ENCODE peak calls at places on chromosomes 5 and 9, in eight cellular contexts. C is posterior cingulate gyrus, V is germinal center, D is activated T-cell treated with anti-CD3 and anti-CD28 coated beads for 1 hour, T is iPS-NIHi11, S is tibial nerve, H is amniotic stem cell, N is substantia nigra. G is an unnamed sample.

GRCh38 chr5:81506900-81507588 is 113.1 kb upstream of the ACOT12 start:
- DNase-seq in C (peak; percentile 43), V (peak; percentile 77), D (peak; percentile 2), T (peak; percentile 69), S (peak; percentile 70), H (peak; percentile 63), N (peak; percentile 37), G (no peak)

GRCh38 chr5:39566891-39567290 is 142.1 kb upstream of the DAB2 start:
- DNase-seq in C (no peak), V (no peak), D (no peak), T (no peak), S (no peak), H (no peak), N (no peak), G (no peak)

GRCh38 chr9:7242126-7242525 is 484.4 kb downstream of the KDM4C start:
- DNase-seq in C (no peak), V (no peak), D (no peak), T (no peak), S (no peak), H (no peak), N (no peak), G (no peak)

GRCh38 chr5:53035868-53036381 is 46.8 kb downstream of the ITGA2 start:
- DNase-seq in C (no peak), V (peak; percentile 18), D (no peak), T (peak; percentile 46), S (no peak), H (no peak), N (no peak), G (no peak)

GRCh38 chr5:107293551-107293950 is 377.2 kb downstream of the EFNA5 start:
- DNase-seq in C (no peak), V (no peak), D (no peak), T (no peak), S (no peak), H (no peak), N (no peak), G (no peak)

GRCh38 chr5:156328766-156329165 is 1.8 kb downstream of the SGCD start:
- DNase-seq in C (no peak), V (no peak), D (no peak), T (no peak), S (no peak), H (no peak), N (no peak), G (no peak)

GRCh38 chr5:178433273-178433775 is 156.9 kb downstream of the COL23A1 start:
- DNase-seq in C (no peak), V (no peak), D (no peak), T (no peak), S (no peak), H (no peak), N (no peak), G (no peak)

GRCh38 chr9:84513981-84514380 is 155.5 kb upstream of the NTRK2 start:
- DNase-seq in C (no peak), V (no peak), D (no peak), T (no peak), S (no peak), H (no peak), N (no peak), G (no peak)

GRCh38 chr9:19471737-19472648 is 63.2 kb downstream of the ACER2 start:
- DNase-seq in C (peak; percentile 81), V (peak; percentile 67), D (peak; percentile 19), T (peak; percentile 82), S (peak; percentile 25), H (peak; percentile 17), N (peak; percentile 67), G (peak; percentile 13)